ENCODE peak calls at places on chromosomes 12 and 14, in eight cellular contexts. M is heart left ventricle, X is astrocyte, F is psoas muscle, P is fibroblast of pulmonary artery, O is neuronal stem cell, Q is A673, Y is HFF-Myc. K is an unnamed sample.
A peak's percentile ranks its signal among the peaks of the same experiment; 100 is the strongest.

GRCh38 chr12:121264135-121264534 is 32.4 kb downstream of the CAMKK2 start:
- DNase-seq in M (no peak), O (no peak), Q (no peak), F (no peak), Y (no peak), X (no peak), P (no peak), K (no peak)

GRCh38 chr12:121061831-121062230 is 22.8 kb upstream of the OASL start:
- DNase-seq in F (no peak), P (peak; percentile 42), X (no peak), O (no peak), M (no peak), Q (peak; percentile 40), Y (no peak), K (no peak)

GRCh38 chr12:112122823-112123690 is 2.3 kb upstream of the TRAFD1 start:
- DNase-seq in X (peak; percentile 53), M (no peak), Y (peak; percentile 42), P (peak; percentile 80), F (no peak), O (no peak), Q (peak; percentile 59), K (no peak)

GRCh38 chr14:45253754-45254300 is 825 bp upstream of the MIS18BP1 start:
- DNase-seq in M (no peak), F (peak; percentile 44), Y (no peak), O (no peak), P (peak; percentile 53), X (peak; percentile 39), Q (no peak), K (peak; percentile 54)

GRCh38 chr12:48978291-48978740 is at the start of gene WNT1:
- DNase-seq in Y (no peak), X (no peak), O (no peak), Q (no peak), M (no peak), P (no peak), F (no peak), K (no peak)

GRCh38 chr14:92316116-92316515 is 6.8 kb upstream of the SLC24A4 start:
- DNase-seq in Y (no peak), X (no peak), O (no peak), F (no peak), P (no peak), M (no peak), Q (no peak), K (no peak)

GRCh38 chr12:51865470-51865745 is 16.9 kb upstream of the FIGNL2 start:
- DNase-seq in Q (no peak), X (no peak), F (no peak), M (no peak), P (no peak), Y (no peak), O (no peak), K (no peak)

GRCh38 chr12:121709478-121709890 is 3.1 kb upstream of the TMEM120B start:
- DNase-seq in O (no peak), Q (no peak), X (peak; percentile 91), M (no peak), P (peak; percentile 48), Y (no peak), F (no peak), K (no peak)

GRCh38 chr14:90554341-90554740 is 157.5 kb downstream of the CALM1 start:
- DNase-seq in X (no peak), Y (no peak), Q (no peak), P (no peak), F (no peak), O (no peak), M (no peak), K (peak; percentile 77)

GRCh38 chr14:90553298-90553920 is 156.6 kb downstream of the CALM1 start:
- DNase-seq in Q (no peak), F (no peak), M (no peak), O (no peak), X (no peak), Y (no peak), P (no peak), K (no peak)

GRCh38 chr14:90552465-90553297 is 155.9 kb downstream of the CALM1 start:
- DNase-seq in Y (no peak), O (no peak), M (no peak), P (no peak), F (no peak), Q (no peak), X (no peak), K (peak; percentile 44)

GRCh38 chr14:90555126-90556049 is 158.6 kb downstream of the CALM1 start:
- DNase-seq in Q (no peak), M (no peak), Y (no peak), O (no peak), F (no peak), P (no peak), X (no peak), K (peak; percentile 32)

GRCh38 chr14:90553921-90554336 is 157.1 kb downstream of the CALM1 start:
- DNase-seq in X (no peak), M (no peak), P (no peak), Y (no peak), O (no peak), Q (no peak), F (no peak), K (peak; percentile 26)
- H3K4me3 ChIP-seq in X (no peak overlapping the region), M (no peak overlapping the region), P (no peak overlapping the region), Y (no peak overlapping the region), O (no peak overlapping the region), Q (no peak overlapping the region), F (no peak overlapping the region), K (no peak overlapping the region)

DNA sequence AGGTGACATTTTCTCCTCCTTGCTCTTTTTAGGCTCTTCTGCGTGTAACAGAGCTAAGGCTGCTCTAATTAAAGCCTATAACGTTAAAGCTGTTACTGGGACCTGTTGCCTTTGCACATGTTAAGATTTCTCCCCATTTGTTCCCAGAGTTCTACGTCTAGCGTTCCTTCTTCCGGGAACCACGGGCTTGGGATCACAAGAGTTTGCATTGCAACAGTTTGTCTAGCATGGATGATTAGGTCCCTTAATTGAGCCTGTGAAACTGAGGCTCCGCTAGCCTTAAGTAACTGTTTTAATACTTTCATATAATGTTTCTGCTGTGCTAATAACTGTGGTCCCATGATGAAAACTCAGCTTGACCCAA is 16.7 kb upstream of the LYZ start:
- DNase-seq in X (no peak), P (no peak), O (no peak), M (no peak), F (no peak), Y (no peak), Q (no peak), K (no peak)
- H3K4me3 ChIP-seq in X (peak overlapping the region; percentile 55), P (peak overlapping the region; percentile 45), O (no peak overlapping the region), M (peak overlapping the region; percentile 41), F (peak overlapping the region; percentile 63), Y (no peak overlapping the region), Q (peak overlapping the region; percentile 25), K (peak overlapping the region; percentile 73)

GRCh38 chr12:92928431-92928961 is 599 bp downstream of the EEA1 start:
- DNase-seq in Y (no peak), M (peak; percentile 42), X (no peak), F (no peak), P (peak; percentile 27), O (no peak), Q (no peak), K (peak; percentile 59)

GRCh38 chr12:92929957-92930356 is 862 bp upstream of the EEA1 start:
- DNase-seq in Q (no peak), X (no peak), Y (no peak), M (no peak), P (no peak), F (no peak), O (no peak), K (no peak)

GRCh38 chr12:92927436-92928116 is 1.5 kb downstream of the EEA1 start:
- DNase-seq in M (no peak), F (no peak), Q (peak; percentile 56), O (no peak), Y (peak; percentile 49), X (peak; percentile 77), P (peak; percentile 89), K (no peak)

GRCh38 chr12:92928962-92929915 is at the start of gene EEA1:
- DNase-seq in M (peak; percentile 98), Q (peak; percentile 98), Y (peak; percentile 83), O (peak; percentile 95), F (peak; percentile 98), X (peak; percentile 88), P (peak; percentile 96), K (peak; percentile 98)

GRCh38 chr12:92930421-92930820 is 1.3 kb upstream of the EEA1 start:
- DNase-seq in Q (no peak), P (no peak), O (no peak), M (no peak), Y (no peak), F (no peak), X (no peak), K (no peak)
- H3K4me3 ChIP-seq in Q (peak overlapping the region; percentile 71), P (peak overlapping the region; percentile 68), O (no peak overlapping the region), M (peak overlapping the region; percentile 89), Y (no peak overlapping the region), F (peak overlapping the region; percentile 94), X (peak overlapping the region; percentile 76), K (no peak overlapping the region)

GRCh38 chr14:70906785-70907171 is 481 bp upstream of the PCNX1 start:
- DNase-seq in F (no peak), O (no peak), Y (no peak), M (no peak), X (no peak), Q (no peak), P (no peak), K (no peak)
- H3K4me3 ChIP-seq in F (peak overlapping the region; percentile 95), O (no peak overlapping the region), Y (peak overlapping the region; percentile 65), M (peak overlapping the region; percentile 95), X (peak overlapping the region; percentile 78), Q (peak overlapping the region; percentile 93), P (peak overlapping the region; percentile 73), K (peak overlapping the region; percentile 84)

GRCh38 chr12:115235880-115236279 is 551.9 kb upstream of the TBX3 start:
- DNase-seq in Y (no peak), Q (no peak), M (no peak), O (no peak), P (no peak), F (no peak), X (no peak), K (no peak)

GRCh38 chr12:115245005-115245404 is 561.0 kb upstream of the TBX3 start:
- DNase-seq in F (no peak), P (no peak), M (peak; percentile 8), O (no peak), X (no peak), Q (no peak), Y (no peak), K (no peak)

GRCh38 chr12:115243933-115244628 is 560.1 kb upstream of the TBX3 start:
- DNase-seq in M (no peak), X (no peak), Y (no peak), F (no peak), P (no peak), Q (no peak), O (no peak), K (no peak)

GRCh38 chr12:115240251-115240650 is 556.3 kb upstream of the TBX3 start:
- DNase-seq in X (no peak), O (no peak), M (no peak), F (no peak), Y (no peak), P (no peak), Q (no peak), K (no peak)
- H3K4me3 ChIP-seq in X (no peak overlapping the region), O (no peak overlapping the region), M (no peak overlapping the region), F (no peak overlapping the region), Y (no peak overlapping the region), P (no peak overlapping the region), Q (no peak overlapping the region), K (no peak overlapping the region)

DNA sequence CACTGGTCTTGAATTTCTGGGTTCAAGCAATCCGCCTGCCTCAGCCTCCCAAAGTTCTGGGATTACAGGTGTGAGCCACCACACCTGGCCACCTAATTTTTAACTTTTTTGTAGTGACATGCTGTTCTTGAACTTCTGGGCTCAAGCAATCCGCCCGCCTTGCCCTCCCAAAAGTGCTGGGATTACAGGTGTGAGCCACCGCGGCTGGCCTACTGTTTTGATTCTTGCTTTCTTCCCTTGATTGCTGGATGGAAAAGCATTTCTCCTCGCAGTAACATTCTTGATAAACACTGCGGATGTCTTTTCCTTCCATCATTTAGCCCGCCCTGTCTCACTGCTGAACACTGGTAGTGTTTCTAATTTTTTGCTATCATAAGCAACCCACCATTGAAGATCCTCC is 72.9 kb downstream of the RBM19 start:
- DNase-seq in P (no peak), Q (no peak), X (no peak), Y (no peak), O (no peak), M (no peak), F (no peak), K (no peak)
- H3K4me3 ChIP-seq in P (no peak overlapping the region), Q (no peak overlapping the region), X (no peak overlapping the region), Y (no peak overlapping the region), O (no peak overlapping the region), M (no peak overlapping the region), F (no peak overlapping the region), K (no peak overlapping the region)